ENCODE peak calls at places on chromosomes 16 and 17, in eight cellular contexts. E is K562, N is cardiac muscle cell, S is psoas muscle, G is upper lobe of right lung, Q is A549, H is SK-N-SH, K is heart right ventricle. I is an unnamed sample.

GRCh38 chr16:22093952-22094351 is 1.6 kb downstream of the VWA3A start:
- DNase-seq in K (no peak), E (no peak), N (peak; percentile 17), H (no peak), Q (no peak), G (no peak), S (no peak), I (no peak)

GRCh38 chr16:20939599-20939998 is 39.0 kb downstream of the LYRM1 start:
- DNase-seq in H (no peak), K (no peak), G (no peak), E (no peak), S (no peak), Q (no peak), N (no peak), I (no peak)

GRCh38 chr17:66644311-66644710 is 190.6 kb upstream of the CACNG5 start:
- DNase-seq in S (no peak), Q (no peak), E (no peak), K (no peak), N (no peak), G (no peak), H (no peak), I (no peak)

GRCh38 chr16:20865420-20866126 is 34.6 kb downstream of the DCUN1D3 start:
- DNase-seq in E (no peak), K (no peak), N (no peak), H (no peak), G (no peak), Q (no peak), S (no peak), I (no peak)

GRCh38 chr17:79500738-79501533 is 109.9 kb downstream of the RBFOX3 start:
- DNase-seq in E (peak; percentile 24), G (no peak), H (no peak), S (no peak), Q (no peak), N (no peak), K (no peak), I (no peak)

GRCh38 chr16:64969221-64969620 is 152.6 kb downstream of the CDH11 start:
- DNase-seq in Q (no peak), E (no peak), S (no peak), G (no peak), N (peak; percentile 61), K (no peak), H (no peak), I (no peak)

GRCh38 chr17:61337247-61337812 is 62.3 kb upstream of the TBX2 start:
- DNase-seq in G (no peak), N (no peak), H (no peak), K (no peak), S (no peak), E (no peak), Q (no peak), I (no peak)

GRCh38 chr17:58156839-58157803 is 8.9 kb downstream of the OR4D1 start:
- DNase-seq in H (peak; percentile 85), E (peak; percentile 18), K (peak; percentile 37), Q (peak; percentile 56), S (peak; percentile 54), G (peak; percentile 66), N (peak; percentile 9), I (peak; percentile 37)

GRCh38 chr16:48517493-48517892 is 92.5 kb downstream of the N4BP1 start:
- DNase-seq in H (no peak), N (no peak), Q (no peak), S (no peak), G (no peak), E (no peak), K (no peak), I (no peak)

GRCh38 chr17:27588354-27588753 is 42.6 kb upstream of the LGALS9 start:
- DNase-seq in E (no peak), K (no peak), N (no peak), Q (no peak), G (no peak), H (no peak), S (peak; percentile 42), I (no peak)

GRCh38 chr17:65588194-65588808 is 26.9 kb upstream of the AXIN2 start:
- DNase-seq in N (no peak), G (peak; percentile 81), Q (peak; percentile 70), K (peak; percentile 43), S (no peak), E (peak; percentile 40), H (no peak), I (peak; percentile 78)

GRCh38 chr17:16912021-16912962 is 59.6 kb downstream of the TNFRSF13B start:
- DNase-seq in E (no peak), G (no peak), K (no peak), N (no peak), S (no peak), Q (no peak), H (no peak), I (no peak)

GRCh38 chr17:7355053-7355452 is at the start of gene TMEM95:
- DNase-seq in N (no peak), S (peak; percentile 64), Q (no peak), E (no peak), K (peak; percentile 66), H (no peak), G (peak; percentile 67), I (no peak)

GRCh38 chr17:41965694-41966375 is 760 bp upstream of the CNP start:
- DNase-seq in S (peak; percentile 70), K (peak; percentile 44), N (peak; percentile 43), G (peak; percentile 87), E (peak; percentile 81), H (peak; percentile 54), Q (peak; percentile 74), I (peak; percentile 81)

GRCh38 chr16:65809627-65810026 is 556.9 kb upstream of the CDH5 start:
- DNase-seq in Q (no peak), N (no peak), E (no peak), S (no peak), K (no peak), G (no peak), H (no peak), I (no peak)

GRCh38 chr17:46726106-46726670 is 92.3 kb downstream of the WNT3 start:
- DNase-seq in H (no peak), S (no peak), Q (no peak), G (no peak), E (no peak), N (peak; percentile 15), K (no peak), I (no peak)

GRCh38 chr17:70137451-70138230 is 31.7 kb upstream of the KCNJ2 start:
- DNase-seq in G (no peak), N (peak; percentile 97), K (no peak), S (peak; percentile 67), H (no peak), Q (peak; percentile 42), E (no peak), I (peak; percentile 62)

DNA sequence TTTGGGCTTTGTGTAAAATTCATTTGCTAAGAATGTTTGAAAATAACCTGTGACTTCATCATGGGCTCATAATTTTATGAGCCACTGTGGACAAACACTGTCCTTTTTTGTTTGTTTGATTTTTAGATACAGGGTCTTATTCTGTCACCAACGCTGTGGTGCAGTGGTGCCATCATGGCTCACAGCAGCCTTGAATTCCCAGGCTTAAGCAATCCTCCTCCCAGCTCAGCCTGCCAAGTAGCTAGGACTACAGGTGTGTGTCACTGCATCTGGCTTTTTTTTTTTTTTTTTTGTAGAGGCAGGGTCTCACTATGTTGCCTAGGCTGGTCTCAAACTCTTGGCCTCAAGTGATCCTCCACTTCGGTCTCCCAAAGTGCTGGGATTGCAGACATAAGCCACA is 8.3 kb downstream of the TEX2 start:
- DNase-seq in Q (no peak), S (no peak), H (no peak), K (no peak), E (no peak), N (no peak), G (no peak), I (no peak)
- H3K4me1 ChIP-seq in Q (peaks cover 3% of the 10 kb centered on the region), S (peaks cover 64% of the 10 kb centered on the region), H (peaks cover 39% of the 10 kb centered on the region), K (no peaks in the 10 kb centered on the region), E (no peaks in the 10 kb centered on the region), N (peaks cover 9% of the 10 kb centered on the region), G (peaks cover 3% of the 10 kb centered on the region), I (peaks cover 7% of the 10 kb centered on the region)

GRCh38 chr16:75320435-75320834 is 69.0 kb upstream of the BCAR1 start:
- DNase-seq in S (no peak), K (no peak), G (no peak), H (no peak), E (no peak), Q (no peak), N (no peak), I (no peak)
- TF ChIP-seq CTCF in S (no peak), K (no peak), G (no peak), H (no peak), E (no peak), Q (no peak), N (no peak), I (no peak)

DNA sequence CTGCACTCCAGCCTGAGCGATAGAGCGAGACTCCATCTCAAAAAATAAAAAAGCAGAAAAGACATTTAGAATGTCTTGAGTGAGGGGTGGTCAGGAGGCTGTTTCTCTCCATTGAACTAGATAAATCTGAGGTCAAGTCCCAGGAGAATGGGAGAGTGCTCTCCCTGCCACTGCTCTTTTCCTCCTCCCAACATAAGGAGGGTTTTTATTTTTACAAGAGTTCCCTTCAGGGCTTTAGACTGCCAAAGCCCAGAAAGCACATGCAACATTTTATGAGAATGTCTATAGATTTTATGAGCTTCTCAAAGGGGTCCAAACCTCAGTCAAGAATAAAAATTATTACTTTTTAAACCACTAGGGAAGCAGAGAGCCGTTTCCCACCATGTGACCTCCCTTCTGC is 1.6 kb downstream of the RND2 start:
- DNase-seq in S (no peak), G (no peak), N (no peak), K (no peak), H (no peak), E (no peak), Q (no peak), I (no peak)
- H3K4me1 ChIP-seq in S (peaks cover 11% of the 10 kb centered on the region), G (peaks cover 13% of the 10 kb centered on the region), N (peaks cover 3% of the 10 kb centered on the region), K (no peaks in the 10 kb centered on the region), H (peaks cover 5% of the 10 kb centered on the region), E (peaks cover 51% of the 10 kb centered on the region), Q (peaks cover 12% of the 10 kb centered on the region), I (no peaks in the 10 kb centered on the region)

GRCh38 chr16:10876305-10876704 is 697 bp upstream of the CIITA start:
- DNase-seq in Q (no peak), H (no peak), G (no peak), E (no peak), N (no peak), K (no peak), S (no peak), I (no peak)

GRCh38 chr16:10878328-10878643 is 1.3 kb downstream of the CIITA start:
- DNase-seq in S (no peak), H (no peak), G (no peak), N (no peak), K (no peak), Q (no peak), E (no peak), I (no peak)

GRCh38 chr16:10878644-10879498 is 1.9 kb downstream of the CIITA start:
- DNase-seq in Q (no peak), N (peak; percentile 32), G (peak; percentile 86), H (peak; percentile 70), E (no peak), S (peak; percentile 63), K (peak; percentile 50), I (peak; percentile 92)

GRCh38 chr16:10876799-10877341 is at the start of gene CIITA:
- DNase-seq in E (no peak), S (peak; percentile 82), K (peak; percentile 65), H (no peak), N (peak; percentile 62), G (peak; percentile 87), Q (no peak), I (no peak)

DNA sequence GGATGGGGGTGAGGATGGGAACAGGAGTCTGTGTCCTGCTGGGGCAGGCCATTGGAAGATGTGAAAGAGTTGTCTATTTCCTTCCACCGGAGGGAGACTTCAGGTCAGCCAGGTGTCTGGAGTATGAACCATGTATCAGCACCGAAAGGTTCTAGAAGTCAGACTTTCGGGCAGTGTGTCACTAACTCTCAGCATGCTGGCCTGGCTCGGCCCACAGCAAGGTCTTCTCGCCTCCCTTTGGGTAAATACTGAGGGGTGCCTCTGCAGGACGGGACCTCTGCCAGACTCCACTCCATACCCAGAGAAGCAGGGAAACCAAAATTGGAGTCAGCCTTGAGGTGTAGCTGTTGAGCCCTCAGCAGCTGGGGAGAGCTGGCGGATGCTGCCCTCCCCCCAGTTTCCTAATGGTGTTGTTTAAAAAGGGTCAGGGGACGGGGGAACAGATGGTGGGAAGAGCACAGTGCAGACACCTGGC is 507 bp downstream of the CIITA start:
- DNase-seq in N (no peak), E (no peak), S (no peak), G (peak; percentile 42), H (no peak), K (no peak), Q (no peak), I (no peak)
- TF ChIP-seq CTCF in N (no peak), E (no peak), S (no peak), G (no peak), H (no peak), K (no peak), Q (no peak), I (no peak)

I was measured in left lung.